ENCODE peak calls at places on chromosomes 2 and 18, in ten cellular contexts. Q, N, I, X, H, P, M, C, D and W are unnamed samples. For H3K4me1, the result is how much of the 10 kb centered on the place peaks cover.

GRCh38 chr2:165718811-165719210 is 75.2 kb downstream of the GALNT3 start:
- DNase-seq in M (no peak), H (no peak), N (no peak), P (peak), X (no peak), D (no peak), Q (no peak), I (no peak), C (no peak), W (no peak)

GRCh38 chr18:11307716-11308115 is 158.3 kb upstream of the PIEZO2 start:
- DNase-seq in P (peak), I (no peak), M (no peak), H (no peak), Q (no peak), C (no peak), D (no peak), X (no peak), N (no peak), W (no peak)

GRCh38 chr2:191802180-191802579 is 44.7 kb downstream of the CAVIN2 start:
- DNase-seq in X (no peak), I (no peak), N (no peak), Q (no peak), M (no peak), C (no peak), D (no peak), P (no peak), H (no peak), W (no peak)

GRCh38 chr2:45918816-45919655 is 267.6 kb downstream of the PRKCE start:
- DNase-seq in N (no peak), H (no peak), I (no peak), C (no peak), D (no peak), Q (peak), M (no peak), X (no peak), P (peak), W (peak)

GRCh38 chr2:69203166-69203985 is 183.7 kb downstream of the GFPT1 start:
- DNase-seq in H (no peak), N (no peak), C (no peak), X (no peak), P (no peak), D (no peak), I (no peak), M (no peak), Q (no peak), W (no peak)

GRCh38 chr18:22417496-22418188 is at the start of gene CTAGE1:
- DNase-seq in I (peak), P (no peak), N (no peak), C (peak), H (no peak), Q (no peak), X (no peak), M (no peak), D (no peak), W (no peak)

GRCh38 chr2:72325592-72326422 is 178.1 kb upstream of the CYP26B1 start:
- DNase-seq in I (peak), Q (peak), C (peak), N (no peak), X (no peak), M (peak), D (no peak), P (peak), H (no peak), W (peak)

GRCh38 chr2:197786010-197786877 is 1.1 kb upstream of the BOLL start:
- DNase-seq in D (no peak), I (peak), Q (peak), H (peak), N (no peak), M (peak), C (peak), P (peak), X (no peak), W (no peak)

GRCh38 chr2:100752628-100753333 is 67.2 kb upstream of the NPAS2 start:
- DNase-seq in X (no peak), D (no peak), P (no peak), H (no peak), I (no peak), Q (no peak), N (no peak), C (no peak), M (peak), W (no peak)

GRCh38 chr2:71995067-71995665 is 152.5 kb downstream of the CYP26B1 start:
- DNase-seq in N (no peak), X (no peak), M (peak), Q (no peak), C (no peak), H (no peak), D (no peak), I (no peak), P (no peak), W (no peak)

GRCh38 chr18:1018211-1018651 is 113.6 kb downstream of the ADCYAP1 start:
- DNase-seq in N (no peak), Q (no peak), C (no peak), P (no peak), H (no peak), X (no peak), M (no peak), D (no peak), I (no peak), W (no peak)

GRCh38 chr18:41940506-41941215 is 14.4 kb upstream of the PIK3C3 start:
- DNase-seq in P (no peak), N (no peak), D (no peak), C (no peak), I (no peak), Q (no peak), H (no peak), X (no peak), M (peak), W (no peak)

GRCh38 chr2:132664096-132664495 is 5.9 kb downstream of the LYPD1 start:
- DNase-seq in I (no peak), P (no peak), D (no peak), H (no peak), X (no peak), Q (no peak), C (no peak), M (no peak), N (no peak), W (no peak)

GRCh38 chr2:172674034-172674967 is 61.3 kb upstream of the RAPGEF4 start:
- DNase-seq in H (peak), Q (peak), M (no peak), P (peak), X (no peak), D (no peak), I (peak), C (peak), N (no peak), W (peak)

GRCh38 chr2:178825183-178825582 is 18.0 kb upstream of the TTN start:
- DNase-seq in N (no peak), P (no peak), D (no peak), C (no peak), Q (no peak), X (no peak), I (no peak), H (no peak), M (no peak), W (no peak)

GRCh38 chr18:456361-456821 is 44.1 kb downstream of the COLEC12 start:
- DNase-seq in N (peak), D (peak), H (peak), X (peak), M (no peak), I (peak), P (peak), Q (no peak), C (no peak), W (no peak)

GRCh38 chr2:203330434-203330833 is 2.2 kb downstream of the ABI2 start:
- DNase-seq in I (no peak), M (no peak), Q (no peak), P (no peak), N (no peak), X (no peak), D (no peak), C (no peak), H (no peak), W (no peak)

GRCh38 chr18:58593930-58594329 is 35.0 kb downstream of the ALPK2 start:
- DNase-seq in I (no peak), X (no peak), P (no peak), D (no peak), C (no peak), H (peak), M (no peak), N (no peak), Q (no peak), W (no peak)

GRCh38 chr2:48482774-48483173 is 47.2 kb upstream of the STON1 start:
- DNase-seq in C (no peak), Q (no peak), P (no peak), N (no peak), I (no peak), H (no peak), M (no peak), D (no peak), X (no peak), W (no peak)

GRCh38 chr2:88657131-88657530 is 29.9 kb upstream of the EIF2AK3 start:
- DNase-seq in X (no peak), P (no peak), M (no peak), Q (no peak), I (no peak), N (no peak), D (no peak), H (no peak), C (no peak), W (no peak)

GRCh38 chr2:205659922-205660321 is 22.4 kb upstream of the NRP2 start:
- DNase-seq in Q (no peak), X (no peak), M (no peak), I (no peak), D (no peak), N (no peak), C (peak), H (no peak), P (no peak), W (no peak)

GRCh38 chr2:227164745-227165350 is 424 bp downstream of the COL4A3 start:
- DNase-seq in X (no peak), M (peak), N (no peak), D (no peak), Q (peak), P (peak), I (no peak), C (no peak), H (no peak), W (peak)

DNA sequence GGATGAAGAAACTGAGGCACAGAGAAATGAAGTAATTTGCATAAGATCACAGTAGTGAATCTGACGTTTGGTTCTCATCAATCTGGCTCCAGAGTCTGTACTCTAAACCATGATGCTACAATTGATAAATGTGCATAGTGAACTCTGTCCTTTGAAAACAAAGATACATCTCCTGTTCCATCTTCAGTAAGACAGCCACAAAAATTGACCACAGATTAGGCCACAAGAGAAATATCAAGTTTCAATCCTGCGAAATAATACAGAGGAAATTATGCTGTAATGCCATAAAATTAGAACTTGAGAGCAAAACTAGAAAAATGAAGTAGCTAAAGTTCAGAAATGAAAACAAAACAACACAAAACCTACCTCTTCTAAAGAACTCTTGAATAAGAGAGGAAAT is 28.4 kb downstream of the FAM98A start:
- DNase-seq in M (no peak), P (no peak), N (no peak), H (no peak), D (no peak), I (no peak), Q (no peak), X (no peak), C (no peak), W (no peak)
- TF ChIP-seq POLR2A in M (no peak), P (no peak), N (no peak), H (no peak), D (no peak), I (no peak), Q (no peak), X (no peak), C (no peak), W (no peak)

GRCh38 chr2:224576098-224576715 is 9.0 kb downstream of the CUL3 start:
- DNase-seq in M (no peak), P (no peak), C (no peak), Q (no peak), X (no peak), N (no peak), H (no peak), D (no peak), I (no peak), W (no peak)
- H3K4me1 ChIP-seq in M (half or more), P (half or more), C (under half), Q (half or more), X (half or more), N (under half), H (half or more), D (half or more), I (under half), W (under half)

DNA sequence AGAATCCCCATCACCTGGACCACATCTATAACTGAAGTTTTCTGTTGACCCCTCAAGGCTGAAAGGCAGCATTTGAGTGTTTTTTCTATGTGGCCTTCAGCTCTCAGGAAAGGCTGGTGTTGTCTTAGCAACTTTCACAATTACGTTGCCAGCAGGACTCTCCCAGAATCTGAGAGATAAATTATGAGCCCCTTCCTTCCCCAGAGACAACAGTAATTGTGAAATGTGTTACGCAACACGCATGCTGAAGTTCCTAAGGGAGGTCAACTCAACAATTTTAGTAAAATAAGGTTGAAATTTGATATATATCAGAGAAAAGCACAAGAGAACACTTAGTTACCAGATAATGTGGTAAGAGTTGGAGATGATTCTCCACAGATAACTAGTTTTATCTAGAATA is 216.5 kb upstream of the SLC8A1 start:
- DNase-seq in D (peak), Q (no peak), M (no peak), I (peak), N (peak), P (no peak), C (no peak), X (peak), H (no peak), W (no peak)
- H3K4me3 ChIP-seq in D (no peak), Q (no peak), M (no peak), I (no peak), N (no peak), P (no peak), C (no peak), X (no peak), H (no peak), W (no peak)

GRCh38 chr2:233186851-233187250 is 64.6 kb upstream of the ATG16L1 start:
- DNase-seq in H (no peak), D (no peak), M (no peak), C (no peak), Q (no peak), X (no peak), I (no peak), P (no peak), N (no peak), W (no peak)

GRCh38 chr2:233185320-233185719 is 66.2 kb upstream of the ATG16L1 start:
- DNase-seq in P (no peak), H (no peak), N (no peak), Q (no peak), M (no peak), D (no peak), I (no peak), X (no peak), C (no peak), W (no peak)

GRCh38 chr2:233185963-233186362 is 65.5 kb upstream of the ATG16L1 start:
- DNase-seq in D (no peak), X (no peak), Q (no peak), P (no peak), C (no peak), H (no peak), N (no peak), I (no peak), M (no peak), W (no peak)

GRCh38 chr2:233184669-233185068 is 66.8 kb upstream of the ATG16L1 start:
- DNase-seq in N (no peak), M (no peak), C (no peak), D (no peak), I (no peak), X (no peak), P (no peak), H (no peak), Q (no peak), W (no peak)

DNA sequence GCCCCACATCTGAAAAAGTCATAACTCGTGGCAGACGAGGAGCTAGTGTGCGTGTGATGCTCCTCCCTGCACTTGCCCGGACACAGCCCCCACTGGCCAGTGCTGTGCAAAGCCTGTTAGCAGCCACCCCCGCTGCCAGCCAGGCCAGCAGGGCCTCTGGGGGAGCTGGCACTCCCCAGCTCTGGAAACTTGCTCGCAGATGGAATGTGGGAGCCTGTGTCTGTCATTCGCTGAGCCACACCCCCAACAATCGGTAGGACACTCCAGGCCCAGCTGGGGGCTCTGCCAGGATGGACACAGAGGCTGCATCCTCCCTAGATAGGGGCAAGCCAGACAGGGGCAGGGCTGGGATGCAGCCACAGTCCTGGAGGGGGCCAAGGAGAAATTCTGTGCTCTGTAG is 62.4 kb upstream of the ATG16L1 start:
- DNase-seq in D (no peak), H (no peak), M (no peak), Q (no peak), C (no peak), P (no peak), N (no peak), I (no peak), X (no peak), W (no peak)
- TF ChIP-seq POLR2A in D (no peak), H (no peak), M (no peak), Q (no peak), C (no peak), P (no peak), N (no peak), I (no peak), X (no peak), W (no peak)

DNA sequence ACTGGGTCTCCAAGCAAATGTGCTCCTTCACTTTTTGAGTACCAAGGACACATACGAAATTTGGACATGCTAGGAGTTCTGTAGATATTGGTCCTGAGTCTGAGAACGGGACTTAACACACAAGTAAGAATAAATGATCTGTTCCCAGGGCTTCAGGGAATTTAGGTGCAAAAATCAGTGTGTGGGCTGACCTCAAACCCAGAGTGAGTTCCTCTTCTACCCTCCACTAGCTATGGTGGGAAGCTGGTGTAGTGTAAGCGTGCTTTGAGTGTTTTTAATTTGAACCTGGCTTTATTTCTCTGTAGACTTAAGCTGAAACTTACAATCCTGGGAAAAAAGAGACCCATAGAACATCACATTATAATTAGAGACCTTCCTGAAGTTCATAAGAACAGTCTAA is 50.5 kb downstream of the MYO3B start:
- DNase-seq in Q (no peak), N (no peak), X (no peak), C (no peak), D (no peak), P (no peak), I (no peak), M (no peak), H (no peak), W (no peak)
- H3K4me1 ChIP-seq in Q (under half), N (under half), X (under half), C (under half), D (under half), P (under half), I (under half), M (under half), H (under half), W (under half)

GRCh38 chr2:135121016-135121657 is 69.0 kb downstream of the RAB3GAP1 start:
- DNase-seq in X (no peak), M (no peak), C (no peak), D (no peak), N (no peak), Q (no peak), H (no peak), I (no peak), P (no peak), W (no peak)

GRCh38 chr2:135130751-135131150 is 78.7 kb downstream of the RAB3GAP1 start:
- DNase-seq in P (no peak), I (no peak), D (no peak), C (no peak), N (no peak), Q (no peak), H (no peak), M (no peak), X (no peak), W (no peak)

GRCh38 chr2:135124924-135125886 is 73.1 kb downstream of the RAB3GAP1 start:
- DNase-seq in I (no peak), M (peak), Q (no peak), D (no peak), N (no peak), P (no peak), C (no peak), H (no peak), X (no peak), W (no peak)

DNA sequence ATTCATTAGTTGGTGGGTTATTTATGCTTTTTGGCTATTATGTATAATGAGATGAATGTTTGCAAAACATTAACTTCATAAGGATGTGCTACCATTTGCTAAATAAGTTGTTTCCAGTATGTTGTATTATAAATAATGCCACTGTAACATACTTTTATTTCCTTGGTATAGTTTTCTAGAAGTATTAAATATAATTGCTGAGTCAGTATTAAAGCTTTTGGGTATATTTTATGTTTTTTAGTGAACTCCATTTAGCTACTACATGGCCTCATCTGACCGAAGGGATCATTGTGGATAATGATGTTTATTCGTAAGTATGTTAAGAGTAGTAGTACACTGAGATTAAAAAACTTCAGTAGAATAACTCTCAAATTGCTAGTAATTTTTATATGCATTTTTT is 73.8 kb downstream of the RAB3GAP1 start:
- DNase-seq in N (no peak), C (no peak), D (no peak), H (no peak), X (no peak), M (no peak), P (no peak), Q (no peak), I (no peak), W (no peak)
- H3K4me3 ChIP-seq in N (no peak), C (no peak), D (no peak), H (no peak), X (no peak), M (no peak), P (no peak), Q (no peak), I (no peak), W (no peak)

GRCh38 chr2:5253263-5253662 is 438.9 kb upstream of the SOX11 start:
- DNase-seq in X (no peak), H (no peak), N (no peak), C (no peak), I (no peak), M (no peak), P (no peak), Q (no peak), D (no peak), W (no peak)
- TF ChIP-seq POLR2A in X (no peak), H (no peak), N (no peak), C (no peak), I (no peak), M (no peak), P (no peak), Q (no peak), D (no peak), W (no peak)

GRCh38 chr18:49071776-49072175 is 121.0 kb upstream of the SMAD7 start:
- DNase-seq in C (no peak), P (no peak), Q (no peak), N (no peak), X (no peak), H (no peak), D (no peak), M (no peak), I (no peak), W (no peak)
- H3K4me1 ChIP-seq in C (under half), P (under half), Q (under half), N (under half), X (under half), H (under half), D (under half), M (under half), I (under half), W (under half)

DNA sequence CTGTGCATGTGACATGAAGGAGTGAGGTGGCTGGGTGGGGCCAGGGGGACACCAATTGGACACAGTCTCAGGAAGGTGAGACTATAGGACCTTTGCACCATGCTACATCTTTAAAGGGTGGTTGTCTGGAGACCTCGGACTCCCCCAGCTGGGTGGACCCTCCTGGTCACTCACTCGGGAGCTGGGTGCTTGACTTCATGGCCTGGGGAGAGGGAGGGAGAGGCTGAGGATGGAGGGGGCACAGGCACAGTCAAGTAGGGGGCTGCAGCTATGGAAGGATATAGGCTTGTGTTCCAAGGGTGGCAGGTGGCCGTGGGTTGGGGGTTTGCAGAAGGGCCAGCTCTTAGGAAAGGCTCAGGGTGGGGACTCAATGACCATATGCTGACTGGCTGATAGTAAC is 7.1 kb upstream of the CELF4 start:
- DNase-seq in P (no peak), D (no peak), M (no peak), C (no peak), I (no peak), N (no peak), X (no peak), H (no peak), Q (no peak), W (no peak)
- H3K4me3 ChIP-seq in P (no peak), D (no peak), M (no peak), C (no peak), I (no peak), N (no peak), X (no peak), H (no peak), Q (no peak), W (no peak)